ENCODE peak calls at places on chromosomes 5 and 9, in five cellular contexts. Y, A, O, X and D are unnamed samples.

GRCh38 chr9:130284249-130284625 is 18.7 kb downstream of the HMCN2 start:
- DNase-seq in Y (peak), A (no peak), O (no peak), X (no peak), D (no peak)

GRCh38 chr9:100352201-100352726 is 478 bp downstream of the TEX10 start:
- DNase-seq in Y (peak), A (peak), O (no peak), X (peak), D (peak)

GRCh38 chr5:135566422-135567416 is 12.1 kb downstream of the CXCL14 start:
- DNase-seq in Y (no peak), A (no peak), O (no peak), X (no peak), D (no peak)

GRCh38 chr5:108801776-108802175 is 54.1 kb downstream of the FER start:
- DNase-seq in Y (no peak), A (no peak), O (no peak), X (no peak), D (no peak)

GRCh38 chr9:114592356-114592755 is 4.8 kb downstream of the ATP6V1G1 start:
- DNase-seq in Y (no peak), A (no peak), O (no peak), X (peak), D (no peak)

GRCh38 chr9:91071185-91071990 is 269.8 kb downstream of the SYK start:
- DNase-seq in Y (no peak), A (no peak), O (no peak), X (peak), D (peak)

GRCh38 chr9:95910023-95910706 is 34.7 kb downstream of the ERCC6L2 start:
- DNase-seq in Y (no peak), A (no peak), O (no peak), X (no peak), D (no peak)

GRCh38 chr9:69809304-69809863 is 11.2 kb upstream of the CFAP95 start:
- DNase-seq in Y (no peak), A (peak), O (no peak), X (no peak), D (peak)

GRCh38 chr5:143592648-143593047 is 189.2 kb upstream of the NR3C1 start:
- DNase-seq in Y (no peak), A (no peak), O (no peak), X (no peak), D (no peak)

GRCh38 chr5:76733049-76733417 is 17.1 kb downstream of the F2R start:
- DNase-seq in Y (no peak), A (no peak), O (no peak), X (no peak), D (no peak)

GRCh38 chr5:95847261-95847592 is 24.7 kb upstream of the GLRX start:
- DNase-seq in Y (no peak), A (no peak), O (no peak), X (no peak), D (no peak)

GRCh38 chr5:143383988-143384387 is 19.5 kb downstream of the NR3C1 start:
- DNase-seq in Y (no peak), A (no peak), O (no peak), X (no peak), D (no peak)

GRCh38 chr9:124415102-124415851 is at the start of gene PSMB7:
- DNase-seq in Y (peak), A (peak), O (peak), X (peak), D (peak)

GRCh38 chr5:160802567-160802966 is 49.4 kb downstream of the ATP10B start:
- DNase-seq in Y (peak), A (no peak), O (no peak), X (no peak), D (no peak)

GRCh38 chr9:35816708-35817107 is 1.9 kb upstream of the HINT2 start:
- DNase-seq in Y (no peak), A (peak), O (no peak), X (no peak), D (peak)

GRCh38 chr9:97714435-97714834 is 17.3 kb upstream of the XPA start:
- DNase-seq in Y (no peak), A (no peak), O (no peak), X (peak), D (no peak)

GRCh38 chr5:121319292-121319691 is 532.4 kb upstream of the FTMT start:
- DNase-seq in Y (no peak), A (no peak), O (no peak), X (no peak), D (no peak)

GRCh38 chr5:177312649-177313181 is 1.0 kb upstream of the MXD3 start:
- DNase-seq in Y (peak), A (peak), O (no peak), X (peak), D (peak)

GRCh38 chr5:83576341-83576740 is 104.8 kb downstream of the VCAN start:
- DNase-seq in Y (no peak), A (no peak), O (no peak), X (no peak), D (no peak)

GRCh38 chr5:140637722-140638473 is 1.4 kb upstream of the TMCO6 start:
- DNase-seq in Y (no peak), A (no peak), O (no peak), X (no peak), D (no peak)

GRCh38 chr5:78361226-78361993 is 993 bp downstream of the SCAMP1 start:
- DNase-seq in Y (no peak), A (no peak), O (no peak), X (peak), D (peak)

GRCh38 chr5:52896524-52897237 is 92.5 kb upstream of the ITGA2 start:
- DNase-seq in Y (no peak), A (no peak), O (no peak), X (no peak), D (no peak)

GRCh38 chr9:136679431-136679941 is 7.8 kb downstream of the AGPAT2 start:
- DNase-seq in Y (no peak), A (no peak), O (peak), X (no peak), D (no peak)

GRCh38 chr5:88672644-88673493 is 210.1 kb downstream of the MEF2C start:
- DNase-seq in Y (peak), A (peak), O (peak), X (no peak), D (no peak)

GRCh38 chr5:93360436-93361100 is 220.5 kb downstream of the NR2F1-AS1 start:
- DNase-seq in Y (no peak), A (no peak), O (no peak), X (no peak), D (no peak)

GRCh38 chr9:124527781-124528180 is 20.6 kb upstream of the NR5A1 start:
- DNase-seq in Y (no peak), A (no peak), O (no peak), X (no peak), D (no peak)

GRCh38 chr5:65766159-65766558 is 44.2 kb downstream of the NLN start:
- DNase-seq in Y (no peak), A (no peak), O (no peak), X (no peak), D (no peak)

GRCh38 chr5:91180506-91180905 is 202.6 kb downstream of the ARRDC3 start:
- DNase-seq in Y (no peak), A (no peak), O (no peak), X (no peak), D (no peak)

GRCh38 chr9:133955821-133956411 is 36.2 kb downstream of the VAV2 start:
- DNase-seq in Y (peak), A (peak), O (no peak), X (no peak), D (peak)

GRCh38 chr5:160271396-160271795 is 41.0 kb downstream of the CCNJL start:
- DNase-seq in Y (no peak), A (no peak), O (no peak), X (no peak), D (peak)

GRCh38 chr5:138975098-138975847 is 100.1 kb upstream of the LRRTM2 start:
- DNase-seq in Y (no peak), A (no peak), O (no peak), X (no peak), D (peak)

GRCh38 chr9:81600631-81601030 is 88.7 kb downstream of the TLE1 start:
- DNase-seq in Y (no peak), A (no peak), O (no peak), X (no peak), D (no peak)

GRCh38 chr5:6905883-6906282 is 192.7 kb downstream of the TENT4A start:
- DNase-seq in Y (no peak), A (no peak), O (no peak), X (no peak), D (no peak)

GRCh38 chr5:40762716-40763115 is 7.0 kb upstream of the TTC33 start:
- DNase-seq in Y (no peak), A (no peak), O (no peak), X (no peak), D (no peak)

GRCh38 chr9:137195525-137196220 is 4.9 kb downstream of the TPRN start:
- DNase-seq in Y (no peak), A (no peak), O (no peak), X (no peak), D (no peak)